ENCODE peak calls at places on chromosomes 13 and 19, in five cellular contexts. W, G, K, X and P are unnamed samples. For H3K79me2, the result is how much of the 10 kb centered on the place peaks cover.

GRCh38 chr19:47391510-47392223 is 27.7 kb downstream of the MEIS3 start:
- DNase-seq in W (peak), G (peak), K (peak), X (peak), P (peak)

GRCh38 chr19:33245948-33246728 is 20.5 kb upstream of the SLC7A10 start:
- DNase-seq in W (peak), G (no peak), K (no peak), X (no peak), P (no peak)

GRCh38 chr19:40254714-40255418 is 28.4 kb upstream of the CCNP start:
- DNase-seq in W (no peak), G (no peak), K (no peak), X (no peak), P (no peak)

GRCh38 chr13:38535271-38535670 is 151.6 kb upstream of the FREM2 start:
- DNase-seq in W (no peak), G (no peak), K (no peak), X (no peak), P (no peak)

GRCh38 chr19:1855828-1856255 is 7.5 kb downstream of the KLF16 start:
- DNase-seq in W (no peak), G (no peak), K (no peak), X (no peak), P (peak)

GRCh38 chr13:114122591-114123211 is 9.7 kb downstream of the RASA3 start:
- DNase-seq in W (no peak), G (no peak), K (no peak), X (no peak), P (no peak)

GRCh38 chr19:34996978-34997640 is 3.0 kb upstream of the GRAMD1A start:
- DNase-seq in W (no peak), G (peak), K (no peak), X (no peak), P (peak)

GRCh38 chr19:35295792-35296462 is 4.0 kb downstream of the MAG start:
- DNase-seq in W (no peak), G (no peak), K (no peak), X (no peak), P (peak)

GRCh38 chr19:5003781-5004180 is 34.9 kb downstream of the KDM4B start:
- DNase-seq in W (no peak), G (no peak), K (no peak), X (no peak), P (no peak)

GRCh38 chr13:109274188-109274821 is 512.1 kb downstream of the IRS2 start:
- DNase-seq in W (peak), G (peak), K (peak), X (peak), P (no peak)

GRCh38 chr13:45623516-45624090 is 8.1 kb upstream of the ERICH6B start:
- DNase-seq in W (peak), G (peak), K (no peak), X (no peak), P (peak)

GRCh38 chr19:1935484-1936208 is 5.3 kb upstream of the CSNK1G2 start:
- DNase-seq in W (peak), G (peak), K (no peak), X (peak), P (peak)

GRCh38 chr13:107874456-107874855 is 340.9 kb downstream of the LIG4 start:
- DNase-seq in W (no peak), G (no peak), K (no peak), X (no peak), P (no peak)

GRCh38 chr13:62453761-62454160 is 1038.1 kb upstream of the PCDH20 start:
- DNase-seq in W (no peak), G (no peak), K (no peak), X (no peak), P (no peak)

GRCh38 chr13:107099661-107100060 is 531.7 kb upstream of the ARGLU1 start:
- DNase-seq in W (no peak), G (no peak), K (no peak), X (no peak), P (no peak)

GRCh38 chr19:14088634-14089411 is 1.7 kb downstream of the SAMD1 start:
- DNase-seq in W (no peak), G (no peak), K (peak), X (no peak), P (no peak)

GRCh38 chr19:42965204-42965603 is 28.2 kb upstream of the PSG7 start:
- DNase-seq in W (no peak), G (no peak), K (no peak), X (no peak), P (no peak)

GRCh38 chr19:15769586-15769985 is 17.9 kb upstream of the OR10H5 start:
- DNase-seq in W (no peak), G (no peak), K (no peak), X (no peak), P (no peak)

GRCh38 chr13:98975822-98976261 is 2.0 kb downstream of the DOCK9 start:
- DNase-seq in W (peak), G (peak), K (no peak), X (peak), P (peak)

GRCh38 chr13:113886561-113887112 is 22.8 kb upstream of the GAS6 start:
- DNase-seq in W (no peak), G (no peak), K (no peak), X (no peak), P (no peak)

GRCh38 chr19:11247391-11247790 is 8.0 kb downstream of the ANGPTL8 start:
- DNase-seq in W (no peak), G (no peak), K (peak), X (no peak), P (no peak)

GRCh38 chr19:30017172-30017571 is 75.1 kb downstream of the URI1 start:
- DNase-seq in W (no peak), G (no peak), K (no peak), X (no peak), P (peak)

GRCh38 chr13:34722931-34723330 is 219.1 kb upstream of the NBEA start:
- DNase-seq in W (no peak), G (no peak), K (no peak), X (no peak), P (no peak)

GRCh38 chr19:588758-589692 is 656 bp upstream of the HCN2 start:
- DNase-seq in W (no peak), G (no peak), K (no peak), X (no peak), P (peak)

GRCh38 chr13:19685034-19685433 is 51.6 kb downstream of the MPHOSPH8 start:
- DNase-seq in W (no peak), G (no peak), K (peak), X (no peak), P (no peak)

GRCh38 chr13:110756268-110756667 is 42.8 kb downstream of the ING1 start:
- DNase-seq in W (peak), G (peak), K (no peak), X (no peak), P (no peak)

GRCh38 chr19:58538257-58539168 is 5.4 kb upstream of the TRIM28 start:
- DNase-seq in W (peak), G (peak), K (peak), X (no peak), P (no peak)

GRCh38 chr13:27533155-27533643 is 82.8 kb upstream of the MTIF3 start:
- DNase-seq in W (peak), G (peak), K (peak), X (peak), P (peak)

GRCh38 chr13:52128714-52129700 is at the start of gene NEK5:
- DNase-seq in W (peak), G (peak), K (peak), X (no peak), P (no peak)

GRCh38 chr19:424546-424945 is 15.6 kb upstream of the C2CD4C start:
- DNase-seq in W (no peak), G (no peak), K (no peak), X (no peak), P (no peak)

GRCh38 chr13:44303681-44304432 is 69.8 kb upstream of the SERP2 start:
- DNase-seq in W (no peak), G (no peak), K (peak), X (no peak), P (no peak)

GRCh38 chr19:55206664-55207500 is 2.4 kb downstream of the PTPRH start:
- DNase-seq in W (peak), G (peak), K (peak), X (peak), P (no peak)

GRCh38 chr13:110539894-110540293 is 21.6 kb downstream of the RAB20 start:
- DNase-seq in W (no peak), G (no peak), K (no peak), X (no peak), P (no peak)

GRCh38 chr19:29245221-29245620 is 32.3 kb upstream of the UQCRFS1 start:
- DNase-seq in W (no peak), G (no peak), K (no peak), X (no peak), P (no peak)

GRCh38 chr19:5961969-5962945 is 15.7 kb downstream of the RANBP3 start:
- DNase-seq in W (no peak), G (peak), K (peak), X (no peak), P (peak)

GRCh38 chr19:3096267-3096901 is 2.2 kb downstream of the GNA11 start:
- DNase-seq in W (no peak), G (no peak), K (peak), X (no peak), P (no peak)

GRCh38 chr19:3096902-3097326 is 2.8 kb downstream of the GNA11 start:
- DNase-seq in W (no peak), G (no peak), K (peak), X (no peak), P (no peak)

GRCh38 chr19:3098515-3099346 is 4.6 kb downstream of the GNA11 start:
- DNase-seq in W (no peak), G (peak), K (no peak), X (no peak), P (peak)

GRCh38 chr19:3098141-3098514 is 4.0 kb downstream of the GNA11 start:
- DNase-seq in W (no peak), G (peak), K (no peak), X (no peak), P (no peak)

GRCh38 chr19:3097442-3097871 is 3.3 kb downstream of the GNA11 start:
- DNase-seq in W (no peak), G (no peak), K (no peak), X (no peak), P (no peak)
- H3K79me2 ChIP-seq in W (under half), G (half or more), K (half or more), X (half or more), P (under half)

GRCh38 chr19:17111766-17112165 is 36.2 kb downstream of the MYO9B start:
- DNase-seq in W (no peak), G (no peak), K (no peak), X (no peak), P (no peak)
- H3K79me2 ChIP-seq in W (under half), G (half or more), K (under half), X (under half), P (under half)

DNA sequence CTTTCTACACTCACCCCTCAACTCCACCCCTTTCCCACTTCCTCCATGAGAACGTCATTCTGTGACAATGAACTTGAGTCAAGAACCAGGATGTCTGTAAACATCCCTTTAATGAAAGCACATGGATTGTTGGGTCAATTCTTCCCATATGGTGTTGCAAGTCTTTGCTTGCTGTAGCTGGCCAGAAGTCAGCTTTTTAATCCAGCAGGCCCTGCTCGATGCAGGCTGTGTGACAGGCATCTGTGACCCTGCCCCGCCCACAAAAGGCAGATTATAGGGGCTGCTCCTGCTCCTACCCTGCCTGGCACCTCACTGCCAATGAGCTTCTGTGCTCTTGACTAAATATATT is 78.0 kb downstream of the STARD13 start:
- DNase-seq in W (no peak), G (peak), K (peak), X (no peak), P (no peak)
- H3K79me2 ChIP-seq in W (under half), G (half or more), K (under half), X (under half), P (under half)

GRCh38 chr13:74132768-74133656 is 1.2 kb downstream of the KLF12 start:
- DNase-seq in W (peak), G (peak), K (peak), X (no peak), P (peak)
- H3K79me2 ChIP-seq in W (under half), G (half or more), K (under half), X (under half), P (half or more)

DNA sequence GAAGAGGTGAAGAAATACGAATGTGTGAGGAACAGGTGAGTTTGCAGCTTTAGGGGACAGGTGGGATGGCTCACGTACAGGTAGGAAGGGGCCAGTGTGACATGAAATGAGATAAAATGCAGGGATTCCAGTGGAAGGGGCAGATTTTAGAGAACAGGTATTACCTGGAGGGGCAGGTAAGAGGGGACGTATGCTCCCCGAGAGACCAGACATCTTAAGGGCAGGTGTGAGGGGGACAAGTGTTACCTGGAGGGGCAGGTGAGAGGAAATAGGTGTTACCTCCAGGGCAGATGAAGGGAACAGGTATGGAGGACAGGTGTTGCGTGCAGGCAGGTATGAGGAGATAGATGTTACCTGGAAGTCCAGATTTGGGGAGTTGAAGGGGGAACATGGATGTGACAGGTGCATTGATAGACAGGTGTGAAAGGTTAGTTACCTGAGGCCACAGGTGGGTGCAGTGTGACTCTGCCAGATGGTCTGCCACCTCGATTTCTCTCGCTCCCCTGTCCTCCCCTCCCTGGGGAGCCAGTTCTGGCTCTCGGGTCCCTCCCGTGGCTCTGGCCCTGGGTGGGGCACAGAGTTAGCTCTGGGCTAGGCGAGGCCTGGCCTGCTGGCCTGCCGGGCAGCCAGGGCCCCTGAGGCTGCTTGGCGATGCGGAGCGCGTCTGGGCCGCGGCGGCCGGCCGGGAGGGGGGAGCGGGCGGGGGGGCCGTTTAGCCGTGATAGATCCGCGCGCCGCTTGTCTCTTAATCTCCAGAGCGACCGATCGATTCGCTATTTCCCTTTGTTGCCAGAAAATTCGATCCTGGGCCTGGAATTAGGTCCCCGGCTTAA is 2.0 kb downstream of the ERFL start:
- DNase-seq in W (no peak), G (no peak), K (no peak), X (no peak), P (no peak)
- H3K79me2 ChIP-seq in W (under half), G (under half), K (under half), X (under half), P (under half)

GRCh38 chr13:21116141-21116540 is 54.8 kb upstream of the LATS2 start:
- DNase-seq in W (no peak), G (no peak), K (no peak), X (no peak), P (no peak)

GRCh38 chr13:21109168-21109567 is 47.8 kb upstream of the LATS2 start:
- DNase-seq in W (no peak), G (no peak), K (no peak), X (no peak), P (no peak)

GRCh38 chr13:21106089-21106488 is 44.7 kb upstream of the LATS2 start:
- DNase-seq in W (no peak), G (no peak), K (no peak), X (no peak), P (no peak)

GRCh38 chr13:21113851-21114306 is 52.5 kb upstream of the LATS2 start:
- DNase-seq in W (no peak), G (no peak), K (no peak), X (no peak), P (no peak)

DNA sequence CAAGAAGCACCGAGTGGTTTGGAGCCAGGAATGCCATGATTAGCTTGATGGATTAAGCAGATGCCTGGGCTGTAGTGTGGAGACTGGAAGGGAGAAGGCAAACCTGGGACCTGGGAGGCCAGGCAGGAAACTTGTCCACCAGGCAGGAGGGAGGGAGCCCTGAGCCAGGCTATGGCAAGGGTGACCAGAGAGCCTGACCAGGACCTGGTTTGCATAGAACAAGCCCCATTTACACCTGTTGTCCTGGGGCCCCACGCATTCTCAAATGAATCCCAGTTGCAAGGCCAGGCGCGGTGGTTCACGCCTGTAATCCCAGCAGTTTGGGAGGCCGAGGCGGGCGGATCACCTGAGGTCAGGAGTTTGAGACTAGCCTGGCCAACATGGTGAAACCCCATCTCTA is 50.2 kb upstream of the LATS2 start:
- DNase-seq in W (no peak), G (no peak), K (no peak), X (no peak), P (no peak)
- H3K79me2 ChIP-seq in W (under half), G (under half), K (under half), X (under half), P (under half)

DNA sequence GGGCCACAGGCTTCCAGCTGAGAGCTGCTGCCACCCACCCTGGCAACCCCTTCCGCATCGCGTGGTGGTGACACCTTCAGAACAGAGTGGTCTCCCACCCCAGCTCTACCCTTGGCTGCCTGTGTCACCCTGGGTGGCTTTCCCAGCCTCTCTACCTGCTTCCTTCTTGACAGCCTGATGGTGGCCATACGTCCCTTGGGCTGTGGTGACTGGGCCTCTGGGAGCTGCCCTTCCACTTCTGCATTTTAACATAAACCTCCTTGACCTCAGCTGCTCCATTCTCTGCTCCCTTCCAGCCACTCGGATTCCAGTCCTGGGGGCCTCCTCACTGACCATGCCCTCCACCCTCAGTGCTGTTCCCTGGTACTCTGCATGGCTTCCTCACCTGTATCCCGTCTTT is 17.1 kb downstream of the PAK4 start:
- DNase-seq in W (no peak), G (no peak), K (peak), X (no peak), P (no peak)
- H3K79me2 ChIP-seq in W (under half), G (half or more), K (half or more), X (half or more), P (under half)